ENCODE peak calls at places on chromosomes 3 and 15, in nine cellular contexts. I is NCI-H1105; T is HTR-8/SVneo; A is activated T-helper 1 cell treated with anti-CD3 and anti-CD28 coated beads, Interleukin-2, amount 50 U/mL, for 16 hours; R is SJSA1; S is AG08396; H is kidney glomerular epithelial cell; L is stimulated activated CD8-positive, alpha-beta memory T cell treated with anti-CD3 and anti-CD28 coated beads, Interleukin-7, amount 100 ng/mL, for 1 hour; Y is endothelial cell. X is an unnamed sample.

GRCh38 chr3:179082416-179082815 is 10.8 kb upstream of the ZMAT3 start:
- DNase-seq in L (no peak), I (no peak), S (no peak), A (no peak), Y (no peak), H (peak; percentile 14), R (no peak), T (no peak), X (no peak)

GRCh38 chr3:117454236-117454635 is 744.7 kb downstream of the TUSC7 start:
- DNase-seq in I (peak; percentile 45), S (no peak), Y (no peak), R (no peak), A (no peak), T (no peak), L (no peak), H (no peak), X (no peak)

GRCh38 chr3:112086018-112086854 is at the start of gene C3orf52:
- DNase-seq in R (peak; percentile 89), Y (peak; percentile 81), H (peak; percentile 84), A (peak; percentile 29), S (peak; percentile 95), I (peak; percentile 76), L (peak; percentile 30), T (peak; percentile 89), X (peak; percentile 29)

GRCh38 chr3:63753567-63753966 is 65.5 kb upstream of the C3orf49 start:
- DNase-seq in T (peak; percentile 15), H (peak; percentile 58), S (peak; percentile 13), R (peak; percentile 4), Y (peak; percentile 4), A (no peak), I (no peak), L (no peak), X (no peak)

GRCh38 chr3:105618561-105618960 is 250.3 kb downstream of the CBLB start:
- DNase-seq in T (no peak), L (no peak), H (no peak), Y (no peak), R (peak; percentile 69), A (no peak), I (no peak), S (no peak), X (no peak)

GRCh38 chr3:59338934-59339333 is 289.1 kb upstream of the CFAP20DC start:
- DNase-seq in R (no peak), S (no peak), A (no peak), Y (no peak), T (no peak), I (no peak), H (no peak), L (no peak), X (no peak)

GRCh38 chr3:64238971-64239667 is 13.9 kb upstream of the PRICKLE2 start:
- DNase-seq in A (no peak), T (peak; percentile 81), I (no peak), L (no peak), S (peak; percentile 91), Y (no peak), H (peak; percentile 97), R (peak; percentile 94), X (peak; percentile 95)

GRCh38 chr3:111080357-111080937 is 8.8 kb downstream of the NECTIN3 start:
- DNase-seq in Y (no peak), H (peak; percentile 73), A (no peak), T (no peak), S (peak; percentile 23), R (peak; percentile 40), I (no peak), L (no peak), X (peak; percentile 37)

GRCh38 chr15:83300826-83301225 is 16.4 kb upstream of the BNC1 start:
- DNase-seq in T (no peak), S (no peak), Y (no peak), I (no peak), A (no peak), R (no peak), H (peak; percentile 27), L (no peak), X (no peak)

GRCh38 chr3:3800685-3801509 is 1.7 kb downstream of the LRRN1 start:
- DNase-seq in A (no peak), Y (peak; percentile 33), R (no peak), T (no peak), I (no peak), S (no peak), H (no peak), L (no peak), X (no peak)

GRCh38 chr3:66585696-66586095 is 84.9 kb upstream of the LRIG1 start:
- DNase-seq in H (no peak), Y (no peak), T (no peak), R (no peak), I (no peak), L (no peak), A (no peak), S (no peak), X (no peak)

GRCh38 chr3:125462722-125463299 is 57.2 kb downstream of the SNX4 start:
- DNase-seq in H (no peak), Y (no peak), R (no peak), T (no peak), L (no peak), A (no peak), I (no peak), S (no peak), X (no peak)

GRCh38 chr3:123021986-123022510 is 5.5 kb downstream of the SEMA5B start:
- DNase-seq in Y (no peak), A (no peak), R (no peak), S (no peak), I (peak; percentile 15), L (no peak), T (no peak), H (peak; percentile 40), X (no peak)

GRCh38 chr15:31525296-31525695 is 198.7 kb downstream of the KLF13 start:
- DNase-seq in I (no peak), T (no peak), H (no peak), Y (no peak), A (no peak), R (no peak), S (no peak), L (no peak), X (no peak)

GRCh38 chr3:23431759-23432158 is 228.6 kb downstream of the UBE2E2 start:
- DNase-seq in T (no peak), I (no peak), A (no peak), H (no peak), Y (no peak), S (no peak), L (no peak), R (no peak), X (no peak)

GRCh38 chr3:64152676-64153466 is 72.4 kb downstream of the PRICKLE2 start:
- DNase-seq in T (no peak), Y (no peak), A (no peak), L (no peak), R (no peak), H (no peak), I (no peak), S (no peak), X (no peak)

GRCh38 chr3:131174752-131175151 is 148.1 kb downstream of the NEK11 start:
- DNase-seq in Y (no peak), L (no peak), A (no peak), H (no peak), S (no peak), R (no peak), I (no peak), T (no peak), X (no peak)